ENCODE peak calls at places on chromosome 9, in eight cellular contexts. A is HepG2, D is stomach, U is spleen, E is HCT116, J is transverse colon, X is sigmoid colon, Q is endothelial cell of umbilical vein. C is an unnamed sample. For H3K4me1, the result is how much of the 10 kb centered on the place peaks cover.

GRCh38 chr9:20623748-20624124 is 1.4 kb upstream of the MLLT3 start:
- DNase-seq in A (no peak), X (no peak), Q (no peak), J (no peak), E (no peak), U (no peak), D (no peak), C (no peak)

GRCh38 chr9:98255064-98255577 is 328 bp downstream of the TBC1D2 start:
- DNase-seq in X (peak), D (peak), Q (no peak), U (no peak), J (peak), E (no peak), A (no peak), C (no peak)

GRCh38 chr9:90799271-90799860 is 2.3 kb upstream of the SYK start:
- DNase-seq in X (no peak), U (no peak), Q (no peak), A (no peak), D (no peak), E (no peak), J (no peak), C (no peak)

GRCh38 chr9:98726735-98727134 is 18.0 kb upstream of the GABBR2 start:
- DNase-seq in Q (no peak), A (no peak), J (no peak), D (no peak), X (no peak), U (no peak), E (no peak), C (no peak)

GRCh38 chr9:102569436-102569835 is 425.7 kb upstream of the CYLC2 start:
- DNase-seq in U (no peak), D (no peak), E (no peak), J (no peak), Q (no peak), A (no peak), X (no peak), C (no peak)

GRCh38 chr9:35904966-35905781 is 828 bp upstream of the HRCT1 start:
- DNase-seq in E (no peak), X (no peak), A (no peak), U (no peak), D (no peak), Q (no peak), J (peak), C (no peak)

GRCh38 chr9:107437716-107438115 is 51.9 kb downstream of the KLF4 start:
- DNase-seq in X (no peak), Q (no peak), A (no peak), D (no peak), U (no peak), J (no peak), E (no peak), C (no peak)

GRCh38 chr9:137255448-137256114 is 454 bp downstream of the NELFB start:
- DNase-seq in D (no peak), J (peak), E (no peak), U (no peak), X (no peak), A (peak), Q (peak), C (no peak)

GRCh38 chr9:130689937-130690700 is 3.5 kb upstream of the EXOSC2 start:
- DNase-seq in Q (peak), A (peak), J (peak), X (peak), D (peak), U (no peak), E (peak), C (peak)

GRCh38 chr9:130820135-130820738 is 14.8 kb upstream of the ABL1 start:
- DNase-seq in A (no peak), Q (no peak), X (no peak), U (no peak), E (no peak), J (no peak), D (no peak), C (no peak)

GRCh38 chr9:127735530-127736176 is 559 bp upstream of the TOR2A start:
- DNase-seq in U (no peak), Q (no peak), J (no peak), X (no peak), D (no peak), A (no peak), E (no peak), C (no peak)

GRCh38 chr9:127734247-127734746 is 797 bp downstream of the TOR2A start:
- DNase-seq in J (no peak), U (peak), E (no peak), D (no peak), X (no peak), Q (no peak), A (no peak), C (no peak)

GRCh38 chr9:127733609-127734008 is 1.5 kb downstream of the TOR2A start:
- DNase-seq in D (no peak), A (no peak), X (no peak), U (no peak), J (no peak), E (no peak), Q (no peak), C (no peak)

GRCh38 chr9:127732444-127732843 is 2.6 kb downstream of the TOR2A start:
- DNase-seq in Q (no peak), E (no peak), U (no peak), A (no peak), X (no peak), D (no peak), J (no peak), C (no peak)

DNA sequence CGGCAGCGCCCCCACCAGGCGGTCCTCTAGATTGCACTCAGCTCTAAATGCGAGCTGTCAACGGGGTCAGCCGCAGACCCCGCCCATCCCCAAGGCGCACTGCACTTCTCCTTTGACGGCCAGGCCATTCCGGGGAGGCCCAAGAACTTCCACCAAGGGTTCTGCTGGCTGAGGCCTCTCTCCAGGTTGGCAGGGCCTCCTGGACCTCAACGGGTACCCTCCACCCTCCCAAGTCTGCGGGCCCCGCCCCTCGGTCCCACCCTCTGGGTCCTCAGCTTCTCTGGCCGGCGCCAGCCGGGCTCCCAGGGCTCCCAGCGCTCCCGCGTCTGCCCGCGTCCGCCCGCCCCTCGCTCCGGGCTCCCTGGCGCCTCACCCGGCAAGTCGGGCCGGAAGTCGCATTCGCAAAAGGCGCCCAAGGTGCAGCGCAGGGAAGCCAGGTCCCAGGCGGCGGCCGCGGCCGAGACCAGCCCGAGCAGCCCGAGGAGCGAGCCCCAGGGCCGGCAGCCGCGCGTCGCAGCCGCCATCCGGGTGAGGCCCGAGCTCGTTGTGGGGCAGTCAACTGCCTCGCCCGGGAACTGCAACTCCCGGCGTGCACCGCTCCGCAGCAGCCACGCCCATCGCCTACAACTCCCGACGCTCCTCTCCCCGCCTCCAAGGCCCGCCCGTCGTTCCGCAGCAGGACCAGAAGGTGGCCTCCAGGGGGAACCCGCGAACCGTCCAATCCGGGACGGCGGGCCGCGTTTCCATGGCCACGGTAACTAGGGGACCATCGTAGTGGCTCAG is at the start of gene TOR2A:
- DNase-seq in J (peak), A (peak), Q (peak), X (peak), E (peak), U (peak), D (peak), C (peak)
- TF ChIP-seq POLR2A in J (peak), A (peak), Q (peak), X (peak), E (no peak), U (peak), D (no peak), C (peak)

GRCh38 chr9:126472446-126472845 is 141.3 kb upstream of the LMX1B start:
- DNase-seq in D (no peak), U (no peak), A (no peak), E (no peak), J (no peak), Q (no peak), X (no peak), C (no peak)

GRCh38 chr9:126468141-126468825 is 141.7 kb downstream of the MVB12B start:
- DNase-seq in A (no peak), E (no peak), J (no peak), X (peak), U (peak), Q (no peak), D (no peak), C (no peak)

GRCh38 chr9:126472931-126473330 is 140.8 kb upstream of the LMX1B start:
- DNase-seq in Q (no peak), J (no peak), A (no peak), E (no peak), D (no peak), U (no peak), X (no peak), C (no peak)

GRCh38 chr9:126470251-126470993 is 143.3 kb upstream of the LMX1B start:
- DNase-seq in Q (no peak), A (no peak), E (no peak), D (no peak), J (no peak), U (peak), X (no peak), C (no peak)

DNA sequence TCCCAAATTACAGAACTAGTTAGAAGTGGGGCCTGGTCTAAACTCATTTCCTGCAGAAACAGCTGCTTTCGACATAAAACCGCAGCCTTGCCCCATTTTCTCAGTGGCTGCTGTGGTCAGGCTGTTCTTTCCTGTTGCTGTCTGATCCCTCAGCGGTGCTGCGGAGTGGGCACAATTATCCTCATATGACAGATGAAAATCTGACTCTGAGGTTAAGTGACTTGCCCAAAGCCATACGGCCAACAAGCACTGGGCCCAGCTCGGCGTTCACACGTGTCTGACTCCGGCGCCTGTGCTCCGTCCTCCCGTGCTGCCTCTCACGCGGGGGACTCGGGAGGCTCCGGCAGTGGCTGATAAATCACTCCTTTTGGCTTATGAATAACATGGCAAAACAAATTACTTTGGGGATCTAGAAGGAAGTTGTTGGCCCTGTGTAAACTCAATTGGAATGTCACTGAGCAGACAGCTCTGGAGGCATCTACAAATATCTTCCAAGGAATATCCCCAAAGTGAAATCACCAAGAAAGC is 142.6 kb upstream of the LMX1B start:
- DNase-seq in A (no peak), Q (peak), X (no peak), E (no peak), J (peak), D (peak), U (peak), C (no peak)
- H3K4me1 ChIP-seq in A (under half), Q (under half), X (under half), E (under half), J (under half), D (under half), U (half or more), C (under half)

GRCh38 chr9:93473411-93473810 is 20.0 kb upstream of the FAM120AOS start:
- DNase-seq in E (no peak), X (no peak), Q (no peak), U (no peak), A (no peak), J (no peak), D (no peak), C (no peak)
- TF ChIP-seq POLR2AphosphoS5 in E (no peak), X (no peak), Q (no peak), U (no peak), A (no peak), J (no peak), D (no peak), C (no peak)

GRCh38 chr9:134929560-134930158 is 11.9 kb upstream of the FCN1 start:
- DNase-seq in E (no peak), A (no peak), Q (no peak), X (peak), D (no peak), J (no peak), U (peak), C (no peak)

GRCh38 chr9:134932656-134933055 is 14.9 kb upstream of the FCN1 start:
- DNase-seq in U (peak), X (no peak), A (no peak), D (no peak), J (no peak), E (no peak), Q (no peak), C (no peak)

GRCh38 chr9:134932171-134932570 is 14.5 kb upstream of the FCN1 start:
- DNase-seq in D (no peak), E (no peak), X (no peak), A (no peak), J (no peak), U (no peak), Q (no peak), C (no peak)

GRCh38 chr9:134928796-134929559 is 11.3 kb upstream of the FCN1 start:
- DNase-seq in J (peak), E (no peak), Q (no peak), U (peak), D (no peak), X (peak), A (no peak), C (no peak)

GRCh38 chr9:134930404-134930803 is 12.7 kb upstream of the FCN1 start:
- DNase-seq in D (no peak), A (no peak), Q (no peak), E (no peak), J (peak), U (peak), X (no peak), C (no peak)
- TF ChIP-seq POLR2A in D (no peak), A (no peak), Q (no peak), E (no peak), J (no peak), U (no peak), X (no peak), C (no peak)

GRCh38 chr9:7982907-7983306 is 183.3 kb upstream of the DMAC1 start:
- DNase-seq in X (no peak), U (no peak), J (no peak), A (no peak), E (no peak), Q (no peak), D (no peak), C (no peak)

GRCh38 chr9:7977586-7977985 is 178.0 kb upstream of the DMAC1 start:
- DNase-seq in X (no peak), U (no peak), Q (no peak), J (no peak), A (no peak), E (no peak), D (no peak), C (no peak)

GRCh38 chr9:7980691-7981289 is 181.2 kb upstream of the DMAC1 start:
- DNase-seq in D (no peak), U (no peak), X (no peak), Q (no peak), E (no peak), J (no peak), A (no peak), C (no peak)

GRCh38 chr9:7976856-7977255 is 177.3 kb upstream of the DMAC1 start:
- DNase-seq in U (no peak), D (no peak), X (no peak), Q (no peak), A (no peak), E (no peak), J (no peak), C (no peak)

GRCh38 chr9:7979591-7979990 is 180.0 kb upstream of the DMAC1 start:
- DNase-seq in D (no peak), X (no peak), Q (no peak), A (no peak), J (no peak), U (no peak), E (no peak), C (no peak)
- H3K4me1 ChIP-seq in D (under half), X (under half), Q (under half), A (under half), J (under half), U (half or more), E (under half), C (under half)

DNA sequence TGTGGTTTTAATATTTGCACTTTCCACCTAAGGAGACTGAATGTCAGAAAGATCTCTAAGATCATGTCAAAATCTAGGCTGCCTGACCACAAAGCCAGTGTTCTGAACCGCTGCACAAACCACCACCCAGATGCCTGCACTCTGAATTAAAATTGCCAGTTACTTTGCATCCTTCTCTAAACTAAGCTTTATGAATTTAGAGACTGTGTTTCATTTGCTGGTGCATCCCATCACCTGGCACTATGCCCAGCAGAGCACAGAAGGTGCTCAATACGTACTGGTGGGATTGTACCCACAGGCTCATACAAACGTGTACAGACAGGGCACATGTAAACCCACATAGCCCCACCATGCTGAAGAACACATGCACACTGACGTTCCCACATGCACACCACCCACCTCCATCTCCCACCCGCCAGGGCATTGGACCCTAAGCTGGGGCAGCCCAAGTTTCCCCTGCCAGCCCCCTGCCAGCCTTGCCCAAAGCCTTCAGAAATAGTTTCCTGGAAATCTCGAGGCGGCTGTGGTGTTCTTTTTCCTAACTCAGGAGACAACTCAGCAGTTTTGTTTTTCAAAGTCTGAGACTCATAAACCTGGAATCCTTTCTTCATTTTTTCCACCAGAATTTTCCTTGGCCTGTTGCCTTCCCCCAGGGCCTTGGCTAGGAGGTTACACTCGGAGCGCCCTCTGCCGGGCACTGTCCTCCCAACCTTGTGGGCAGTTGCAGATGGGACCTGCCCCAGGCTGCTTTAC is 9.6 kb upstream of the TRAF1 start:
- DNase-seq in J (peak), D (peak), A (peak), X (peak), E (peak), Q (peak), U (peak), C (peak)
- TF ChIP-seq POLR2AphosphoS5 in J (peak), D (peak), A (no peak), X (peak), E (peak), Q (peak), U (peak), C (peak)

GRCh38 chr9:113868501-113868900 is 7.6 kb upstream of the ZNF618 start:
- DNase-seq in X (no peak), U (no peak), Q (no peak), D (no peak), J (no peak), E (no peak), A (no peak), C (no peak)
- TF ChIP-seq POLR2A in X (no peak), U (no peak), Q (no peak), D (no peak), J (no peak), E (no peak), A (no peak), C (no peak)

GRCh38 chr9:136144450-136144849 is 25.8 kb upstream of the TMEM250 start:
- DNase-seq in J (no peak), X (no peak), E (no peak), Q (no peak), D (no peak), U (no peak), A (no peak), C (no peak)

GRCh38 chr9:136143215-136144001 is 24.7 kb upstream of the TMEM250 start:
- DNase-seq in E (no peak), A (peak), J (no peak), U (no peak), Q (peak), D (no peak), X (no peak), C (no peak)

GRCh38 chr9:136146126-136147037 is 27.7 kb upstream of the TMEM250 start:
- DNase-seq in J (no peak), D (no peak), A (no peak), E (no peak), Q (no peak), X (no peak), U (no peak), C (no peak)

GRCh38 chr9:136147038-136147889 is 28.6 kb upstream of the TMEM250 start:
- DNase-seq in D (no peak), J (no peak), X (no peak), E (no peak), Q (no peak), U (no peak), A (no peak), C (no peak)

DNA sequence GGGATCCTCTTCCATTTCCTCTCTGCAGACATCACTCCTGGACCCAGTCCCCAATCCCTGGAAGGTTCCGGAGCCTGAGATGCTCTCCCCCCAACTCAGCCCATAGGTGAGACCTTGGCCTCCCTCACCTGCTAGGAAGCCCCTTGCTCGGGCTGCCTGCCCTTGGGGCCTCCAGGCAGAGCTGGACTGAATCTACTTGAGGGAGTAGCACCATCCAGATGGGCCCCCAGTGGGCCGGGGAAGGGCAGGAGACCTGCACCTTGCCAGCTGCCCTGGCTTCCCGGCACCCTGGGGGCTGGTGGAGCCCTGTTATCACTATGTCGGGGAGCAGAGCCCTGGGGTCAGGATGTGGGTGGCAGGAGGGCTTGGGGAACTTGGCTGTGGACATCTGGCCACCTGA is 26.9 kb upstream of the TMEM250 start:
- DNase-seq in D (no peak), J (no peak), A (no peak), X (no peak), Q (no peak), E (no peak), U (no peak), C (no peak)
- H3K4me1 ChIP-seq in D (under half), J (under half), A (under half), X (under half), Q (under half), E (under half), U (under half), C (under half)

DNA sequence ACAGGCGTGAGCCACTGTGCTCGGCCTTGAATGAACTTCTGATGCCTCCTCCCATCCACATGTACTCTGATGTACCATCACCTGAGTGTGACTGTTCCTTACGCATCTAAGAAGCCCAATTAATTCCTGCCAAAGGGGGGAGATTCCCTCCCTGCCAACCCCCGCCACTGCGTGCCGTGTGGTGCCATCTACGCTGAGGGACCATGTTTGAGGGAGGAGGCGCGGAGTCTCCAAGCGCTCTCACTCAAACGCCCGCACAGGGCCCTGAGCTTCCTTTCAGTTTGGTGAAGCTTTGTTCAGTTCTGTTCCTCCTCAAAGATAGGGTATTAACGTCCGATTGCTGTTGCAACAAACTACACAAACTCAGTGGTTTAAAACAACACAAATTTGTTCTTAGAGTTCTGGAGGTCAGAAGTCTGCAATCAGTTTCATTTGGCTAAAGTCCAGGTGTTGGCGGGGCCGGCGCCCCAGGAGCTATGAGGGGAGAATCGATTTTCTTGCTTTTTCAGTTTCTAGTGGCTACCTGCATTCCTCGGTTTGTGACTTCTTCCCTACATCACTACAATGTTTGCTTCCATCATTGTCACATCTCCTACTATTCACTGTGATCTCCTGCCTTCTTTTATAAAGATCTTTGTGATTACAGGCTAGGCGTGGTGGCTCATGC is 13.9 kb upstream of the PRXL2C start:
- DNase-seq in Q (no peak), A (no peak), E (no peak), J (no peak), X (no peak), D (no peak), U (no peak), C (no peak)
- TF ChIP-seq POLR2AphosphoS5 in Q (no peak), A (no peak), E (no peak), J (no peak), X (no peak), D (no peak), U (no peak), C (no peak)